ENCODE peak calls at places on chromosomes 7 and 10, in six cellular contexts. I, D, M, E, X and Q are unnamed samples.

GRCh38 chr7:152672626-152673025 is 3.3 kb downstream of the XRCC2 start:
- DNase-seq in E (no peak), X (no peak), D (no peak), I (no peak), M (no peak), Q (no peak)

GRCh38 chr7:40571796-40572195 is 437.0 kb downstream of the SUGCT start:
- DNase-seq in E (no peak), I (no peak), M (no peak), X (no peak), D (no peak), Q (no peak)

GRCh38 chr7:84913731-84914130 is 273.1 kb downstream of the SEMA3D start:
- DNase-seq in E (no peak), M (no peak), X (no peak), I (no peak), D (no peak), Q (no peak)

GRCh38 chr7:133135451-133135850 is 53.6 kb upstream of the CHCHD3 start:
- DNase-seq in I (no peak), E (no peak), D (no peak), X (no peak), M (no peak), Q (no peak)

GRCh38 chr10:17353568-17353967 is 100.8 kb downstream of the ST8SIA6 start:
- DNase-seq in I (no peak), M (no peak), D (no peak), E (no peak), X (no peak), Q (no peak)

GRCh38 chr10:121460733-121461132 is 137.5 kb downstream of the FGFR2 start:
- DNase-seq in E (no peak), M (no peak), D (no peak), X (no peak), I (no peak), Q (no peak)

GRCh38 chr10:22742678-22743077 is 28.3 kb upstream of the PIP4K2A start:
- DNase-seq in X (no peak), M (no peak), E (no peak), I (no peak), D (no peak), Q (no peak)

GRCh38 chr10:127243490-127244272 is 47.3 kb upstream of the INSYN2A start:
- DNase-seq in M (peak; percentile 57), I (no peak), X (no peak), E (peak; percentile 64), D (peak; percentile 43), Q (peak; percentile 26)

GRCh38 chr7:17558558-17559332 is 260.3 kb downstream of the AHR start:
- DNase-seq in D (no peak), E (no peak), I (no peak), M (peak; percentile 36), X (no peak), Q (peak; percentile 11)

GRCh38 chr7:80488406-80488805 is 23.5 kb downstream of the GNAT3 start:
- DNase-seq in M (no peak), E (no peak), D (no peak), X (no peak), I (no peak), Q (no peak)

GRCh38 chr7:24926623-24927539 is 53.1 kb downstream of the OSBPL3 start:
- DNase-seq in E (no peak), I (no peak), D (no peak), X (no peak), M (no peak), Q (no peak)

GRCh38 chr7:1741751-1742554 is 71.9 kb downstream of the ELFN1 start:
- DNase-seq in D (peak; percentile 61), E (no peak), I (no peak), M (no peak), X (no peak), Q (peak; percentile 20)

GRCh38 chr10:122441961-122442360 is 12.5 kb upstream of the ARMS2 start:
- DNase-seq in E (no peak), I (no peak), M (peak; percentile 78), D (no peak), X (no peak), Q (no peak)

GRCh38 chr7:5567810-5568209 is 144.2 kb upstream of the TNRC18 start:
- DNase-seq in I (no peak), M (no peak), D (peak; percentile 25), X (no peak), E (no peak), Q (no peak)

GRCh38 chr7:3463696-3464095 is 162.6 kb downstream of the SDK1 start:
- DNase-seq in M (no peak), X (no peak), D (no peak), I (no peak), E (no peak), Q (no peak)

GRCh38 chr10:122648599-122649428 is 50.8 kb downstream of the C10orf120 start:
- DNase-seq in M (peak; percentile 30), D (peak; percentile 70), E (no peak), X (no peak), I (peak; percentile 56), Q (peak; percentile 41)

GRCh38 chr10:59361659-59362183 is 628 bp downstream of the FAM13C start:
- DNase-seq in I (no peak), X (no peak), D (no peak), E (no peak), M (no peak), Q (no peak)

DNA sequence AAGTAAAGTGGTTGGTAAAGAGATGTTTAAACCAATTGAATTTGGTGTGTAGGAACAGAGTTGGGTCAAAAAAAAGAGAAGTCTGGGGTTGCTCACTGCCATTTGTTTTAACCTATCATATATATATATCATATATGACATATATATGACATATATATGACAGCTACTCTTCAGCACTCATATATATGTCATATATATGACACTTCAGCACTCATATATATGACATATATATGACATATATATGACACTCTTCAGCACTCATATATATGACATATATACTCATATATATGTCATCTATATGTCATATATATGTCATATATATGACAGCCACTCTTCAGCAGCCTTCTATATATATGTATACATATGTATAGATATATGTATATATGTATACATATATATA is 8.9 kb upstream of the A1CF start:
- DNase-seq in M (no peak), D (no peak), X (no peak), E (no peak), I (no peak), Q (no peak)
- TF ChIP-seq EP300 in M (no peak), D (no peak), X (no peak), E (no peak), I (no peak), Q (no peak)

GRCh38 chr10:131453772-131454634 is 142.5 kb upstream of the TCERG1L start:
- DNase-seq in D (peak; percentile 85), X (peak; percentile 68), I (no peak), E (no peak), M (no peak), Q (peak; percentile 25)
- H3K4me3 ChIP-seq in D (no peak overlapping the region), X (peak overlapping the region; percentile 18), I (peak overlapping the region; percentile 20), E (peak overlapping the region; percentile 33), M (no peak overlapping the region), Q (peak overlapping the region; percentile 14)

GRCh38 chr10:11147723-11148122 is 130.1 kb downstream of the CELF2 start:
- DNase-seq in X (no peak), I (no peak), D (no peak), E (no peak), M (no peak), Q (no peak)

GRCh38 chr10:11149499-11149898 is 131.8 kb downstream of the CELF2 start:
- DNase-seq in X (no peak), M (no peak), D (no peak), I (no peak), E (no peak), Q (no peak)

GRCh38 chr10:11150255-11150731 is 132.6 kb downstream of the CELF2 start:
- DNase-seq in X (no peak), I (no peak), M (no peak), E (no peak), D (no peak), Q (no peak)

GRCh38 chr10:11148131-11148530 is 130.5 kb downstream of the CELF2 start:
- DNase-seq in E (no peak), M (no peak), D (no peak), X (no peak), I (no peak), Q (no peak)

GRCh38 chr10:11148638-11149037 is 131.0 kb downstream of the CELF2 start:
- DNase-seq in D (no peak), X (no peak), I (no peak), E (no peak), M (no peak), Q (no peak)
- H3K4me1 ChIP-seq in D (peaks cover 10% of the 10 kb centered on the region), X (peaks cover 73% of the 10 kb centered on the region), I (peaks cover 53% of the 10 kb centered on the region), E (peaks cover 90% of the 10 kb centered on the region), M (no peaks in the 10 kb centered on the region), Q (peaks cover 46% of the 10 kb centered on the region)

GRCh38 chr10:87095241-87095945 is 387 bp downstream of the SHLD2 start:
- DNase-seq in M (peak; percentile 55), I (peak; percentile 90), D (peak; percentile 89), X (peak; percentile 42), E (peak; percentile 94), Q (peak; percentile 85)
- TF ChIP-seq EP300 in M (no peak), I (no peak), D (peak; percentile 20), X (no peak), E (no peak), Q (no peak)

GRCh38 chr7:131090866-131091692 is 236.6 kb upstream of the MKLN1 start:
- DNase-seq in X (no peak), M (no peak), I (no peak), D (no peak), E (no peak), Q (no peak)
- H3K4me3 ChIP-seq in X (no peak overlapping the region), M (no peak overlapping the region), I (no peak overlapping the region), D (no peak overlapping the region), E (no peak overlapping the region), Q (no peak overlapping the region)

GRCh38 chr7:52114509-52114908 is 797.9 kb upstream of the COBL start:
- DNase-seq in X (no peak), I (no peak), D (no peak), M (no peak), E (no peak), Q (no peak)

GRCh38 chr7:52120908-52121307 is 804.3 kb upstream of the COBL start:
- DNase-seq in X (no peak), D (no peak), E (no peak), I (no peak), M (no peak), Q (no peak)

GRCh38 chr7:52114056-52114455 is 797.4 kb upstream of the COBL start:
- DNase-seq in D (no peak), M (no peak), I (no peak), X (no peak), E (no peak), Q (no peak)

GRCh38 chr7:52119537-52119936 is 802.9 kb upstream of the COBL start:
- DNase-seq in X (no peak), E (no peak), M (no peak), I (no peak), D (no peak), Q (no peak)
- H3K4me1 ChIP-seq in X (no peaks in the 10 kb centered on the region), E (no peaks in the 10 kb centered on the region), M (no peaks in the 10 kb centered on the region), I (no peaks in the 10 kb centered on the region), D (no peaks in the 10 kb centered on the region), Q (no peaks in the 10 kb centered on the region)

GRCh38 chr10:83680470-83680891 is 458.8 kb upstream of the GHITM start:
- DNase-seq in X (no peak), D (no peak), I (no peak), M (no peak), E (no peak), Q (no peak)
- TF ChIP-seq EP300 in X (no peak), D (no peak), I (no peak), M (no peak), E (no peak), Q (no peak)

DNA sequence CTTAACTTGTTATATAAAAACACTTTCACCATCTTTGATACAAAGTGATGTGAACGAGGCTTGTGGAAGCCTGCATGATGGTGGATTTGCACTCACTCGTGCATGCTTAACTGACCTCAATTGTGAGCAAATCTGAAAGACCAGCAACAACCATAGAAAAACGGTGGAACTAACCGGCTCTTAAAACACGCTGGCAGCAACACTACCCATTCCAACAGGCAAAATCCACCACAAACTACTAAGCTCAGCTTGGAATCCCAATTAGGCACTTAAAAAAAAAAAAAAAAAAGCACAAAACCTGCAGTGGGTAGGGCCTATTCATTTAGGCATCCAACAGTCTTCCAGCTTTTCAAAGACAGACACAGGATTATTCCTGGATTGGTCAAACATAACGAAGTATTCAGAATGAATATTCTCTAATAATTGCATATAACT is 1.8 kb downstream of the GDI2 start:
- DNase-seq in I (no peak), D (no peak), E (no peak), M (no peak), X (no peak), Q (no peak)
- H3K4me3 ChIP-seq in I (peak overlapping the region; percentile 96), D (peak overlapping the region; percentile 98), E (peak overlapping the region; percentile 81), M (peak overlapping the region; percentile 97), X (peak overlapping the region; percentile 100), Q (peak overlapping the region; percentile 97)